ENCODE peak calls at places on chromosomes 2 and 18, in eight cellular contexts. G, E, I, Y, Q, M, F and L are unnamed samples.

GRCh38 chr2:9800975-9801723 is 42.1 kb upstream of the TAF1B start:
- DNase-seq in G (peak), E (peak), I (peak), Y (peak), Q (no peak), M (no peak), F (no peak), L (no peak)

GRCh38 chr2:39618736-39619135 is 47.0 kb upstream of the TMEM178A start:
- DNase-seq in G (no peak), E (no peak), I (no peak), Y (no peak), Q (no peak), M (no peak), F (no peak), L (no peak)

GRCh38 chr2:105544591-105545377 is 145.9 kb upstream of the FHL2 start:
- DNase-seq in G (no peak), E (no peak), I (no peak), Y (no peak), Q (no peak), M (no peak), F (no peak), L (no peak)

GRCh38 chr2:39213015-39213414 is 30.8 kb downstream of the CDKL4 start:
- DNase-seq in G (no peak), E (no peak), I (no peak), Y (no peak), Q (no peak), M (no peak), F (no peak), L (no peak)

GRCh38 chr2:18362696-18363095 is 197.8 kb downstream of the RDH14 start:
- DNase-seq in G (no peak), E (peak), I (peak), Y (no peak), Q (no peak), M (no peak), F (no peak), L (no peak)

GRCh38 chr2:165840333-165840958 is 46.4 kb upstream of the GALNT3 start:
- DNase-seq in G (no peak), E (no peak), I (no peak), Y (no peak), Q (no peak), M (no peak), F (no peak), L (no peak)

GRCh38 chr18:35267161-35267651 is 22.8 kb downstream of the ZSCAN30 start:
- DNase-seq in G (no peak), E (peak), I (peak), Y (no peak), Q (peak), M (no peak), F (peak), L (no peak)

GRCh38 chr2:149826471-149827125 is 239.0 kb upstream of the MMADHC start:
- DNase-seq in G (no peak), E (peak), I (peak), Y (peak), Q (no peak), M (no peak), F (no peak), L (no peak)

DNA sequence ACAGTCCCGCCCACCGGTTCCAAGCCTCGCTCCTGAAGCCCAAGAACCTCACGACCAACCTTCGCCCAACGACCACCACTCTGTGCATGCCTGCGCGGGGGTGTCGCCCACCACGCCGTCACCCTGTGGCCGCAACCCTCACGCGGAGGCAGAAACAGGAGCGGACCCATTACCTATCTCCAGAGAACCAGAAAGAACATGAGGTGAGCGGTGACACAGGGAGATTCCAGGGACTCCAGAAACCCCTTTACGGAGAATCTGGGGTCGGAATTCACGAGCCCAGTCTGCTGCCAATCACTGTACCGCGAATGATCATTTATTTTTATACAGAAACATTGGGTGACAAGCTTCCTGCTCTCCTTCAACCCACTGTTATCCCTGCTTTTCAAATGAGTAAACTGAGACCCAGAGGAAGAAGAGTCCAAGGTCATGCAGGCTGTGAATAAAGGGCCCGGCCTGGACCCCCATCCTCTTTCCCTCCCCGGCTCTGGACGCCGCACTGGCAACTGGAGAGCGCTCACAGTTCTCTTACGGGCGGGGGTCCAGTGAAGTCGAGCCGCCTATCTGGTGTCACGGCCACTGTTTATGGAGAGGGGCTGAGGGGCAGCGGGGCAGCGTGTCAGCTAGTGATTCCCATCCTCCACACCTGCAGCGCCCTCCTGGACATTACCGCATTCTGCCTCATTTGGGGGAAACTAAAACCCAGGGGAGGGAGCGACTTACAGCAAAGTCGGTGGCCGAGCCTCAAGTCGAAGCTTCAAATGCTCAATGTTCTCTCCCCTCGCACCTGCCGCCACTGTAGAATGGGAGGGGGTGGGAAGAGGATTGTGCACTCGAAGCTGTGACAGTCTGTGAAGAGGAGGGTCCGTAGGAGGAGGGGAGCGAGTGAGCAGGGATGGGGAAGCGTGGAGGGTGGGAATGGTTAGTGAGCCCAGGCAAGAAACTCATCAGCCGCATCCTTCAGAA is 723 bp upstream of the SLC30A3 start:
- DNase-seq in G (no peak), E (no peak), I (no peak), Y (no peak), Q (peak), M (no peak), F (peak), L (no peak)
- TF ChIP-seq EZH2 in G (peak), E (peak), I (peak), Y (peak), Q (peak), M (no peak), F (peak), L (peak)

GRCh38 chr2:121075006-121075545 is 209.9 kb downstream of the TFCP2L1 start:
- DNase-seq in G (peak), E (peak), I (peak), Y (peak), Q (peak), M (no peak), F (peak), L (peak)
- TF ChIP-seq EZH2 in G (no peak), E (no peak), I (no peak), Y (no peak), Q (no peak), M (no peak), F (no peak), L (no peak)

GRCh38 chr2:111119847-111120252 is 864 bp upstream of the BCL2L11 start:
- DNase-seq in G (no peak), E (peak), I (no peak), Y (no peak), Q (peak), M (peak), F (no peak), L (peak)
- TF ChIP-seq EZH2 in G (no peak), E (no peak), I (no peak), Y (no peak), Q (no peak), M (no peak), F (peak), L (peak)

GRCh38 chr18:34223164-34223892 is 1.4 kb downstream of the NOL4 start:
- DNase-seq in G (no peak), E (no peak), I (peak), Y (peak), Q (peak), M (no peak), F (peak), L (peak)
- TF ChIP-seq EZH2 in G (no peak), E (peak), I (peak), Y (peak), Q (peak), M (no peak), F (no peak), L (peak)